ENCODE peak calls at places on chromosomes 6 and 20, in nine cellular contexts. G, F, A, U, E, H, O, R and Z are unnamed samples.

GRCh38 chr6:153215242-153215641 is 84.2 kb upstream of the RGS17 start:
- DNase-seq in U (no peak), R (no peak), O (no peak), G (peak), E (no peak), F (no peak), H (no peak), A (no peak), Z (peak)

GRCh38 chr6:72386324-72386723 is 235.5 kb upstream of the KCNQ5 start:
- DNase-seq in F (no peak), A (no peak), O (no peak), E (no peak), U (no peak), H (no peak), R (no peak), G (no peak), Z (peak)

GRCh38 chr6:46940433-46941226 is 18.9 kb upstream of the ADGRF5 start:
- DNase-seq in A (no peak), H (no peak), F (no peak), G (no peak), E (no peak), U (no peak), R (no peak), O (no peak), Z (no peak)

GRCh38 chr6:132412656-132413500 is 11.6 kb upstream of the MOXD1 start:
- DNase-seq in U (no peak), E (no peak), F (no peak), R (no peak), A (no peak), H (no peak), G (no peak), O (no peak), Z (peak)

GRCh38 chr6:66199146-66199545 is 492.1 kb upstream of the EYS start:
- DNase-seq in A (no peak), R (no peak), H (no peak), E (no peak), G (no peak), O (no peak), F (no peak), U (no peak), Z (no peak)

GRCh38 chr6:30463651-30464618 is 25.4 kb upstream of the HLA-E start:
- DNase-seq in A (peak), U (peak), H (peak), E (no peak), R (no peak), G (no peak), O (peak), F (peak), Z (peak)

GRCh38 chr20:17808357-17808756 is 108.6 kb downstream of the BANF2 start:
- DNase-seq in U (no peak), F (no peak), H (no peak), O (no peak), E (no peak), A (no peak), G (peak), R (peak), Z (peak)

GRCh38 chr6:28105286-28105685 is 19.1 kb upstream of the ZSCAN16 start:
- DNase-seq in A (no peak), R (no peak), F (no peak), H (peak), O (no peak), U (no peak), G (no peak), E (no peak), Z (peak)

GRCh38 chr6:25660512-25660911 is 8.5 kb downstream of the SCGN start:
- DNase-seq in U (peak), O (no peak), A (no peak), F (peak), E (no peak), H (peak), R (no peak), G (no peak), Z (no peak)

GRCh38 chr20:36102809-36103596 is 51.5 kb upstream of the EPB41L1 start:
- DNase-seq in F (no peak), G (no peak), R (no peak), A (no peak), H (no peak), E (no peak), O (no peak), U (no peak), Z (no peak)

GRCh38 chr6:127582777-127583462 is 5.9 kb downstream of the C6orf58 start:
- DNase-seq in F (no peak), H (no peak), U (no peak), G (no peak), E (no peak), A (no peak), R (no peak), O (no peak), Z (peak)

GRCh38 chr6:13624871-13625288 is 9.7 kb downstream of the NOL7 start:
- DNase-seq in H (peak), U (peak), G (no peak), E (no peak), A (peak), O (no peak), R (no peak), F (no peak), Z (peak)

GRCh38 chr6:135183532-135184440 is 2.7 kb downstream of the MYB start:
- DNase-seq in G (no peak), O (peak), A (peak), R (no peak), H (peak), U (peak), E (no peak), F (peak), Z (peak)